ENCODE peak calls at places on chromosomes 4 and X, in six cellular contexts. U is SK-N-SH, O is breast epithelium, I is heart right ventricle, J is astrocyte, Q is Peyer's patch. Z is an unnamed sample. For H3K9me3, the result is how much of the 10 kb centered on the place peaks cover.

GRCh38 chr4:95232358-95233156 is 316.2 kb downstream of the UNC5C start:
- DNase-seq in U (no peak), O (no peak), I (no peak), J (no peak), Q (no peak), Z (no peak)

GRCh38 chr4:29309050-29309449 is 1411.1 kb upstream of the PCDH7 start:
- DNase-seq in U (no peak), O (no peak), I (no peak), J (peak), Q (no peak), Z (no peak)

GRCh38 chr4:159608434-159608833 is 505.6 kb downstream of the RAPGEF2 start:
- DNase-seq in U (no peak), O (no peak), I (no peak), J (peak), Q (no peak), Z (no peak)

GRCh38 chr4:56870927-56871326 is 36.8 kb upstream of the REST start:
- DNase-seq in U (peak), O (no peak), I (no peak), J (peak), Q (no peak), Z (no peak)

GRCh38 chr4:76562851-76563803 is 128.1 kb downstream of the SHROOM3 start:
- DNase-seq in U (no peak), O (no peak), I (no peak), J (peak), Q (no peak), Z (no peak)

GRCh38 chrX:44871114-44871645 is 1.8 kb upstream of the KDM6A start:
- DNase-seq in U (no peak), O (no peak), I (peak), J (no peak), Q (no peak), Z (no peak)

GRCh38 chrX:150899191-150899757 is 806 bp upstream of the CD99L2 start:
- DNase-seq in U (peak), O (peak), I (peak), J (peak), Q (peak), Z (no peak)

GRCh38 chr4:172485007-172485406 is 671.8 kb downstream of the GALNTL6 start:
- DNase-seq in U (no peak), O (no peak), I (no peak), J (no peak), Q (no peak), Z (no peak)

GRCh38 chr4:108828620-108829019 is 65.8 kb upstream of the ETNPPL start:
- DNase-seq in U (no peak), O (no peak), I (no peak), J (no peak), Q (no peak), Z (no peak)

GRCh38 chr4:21806991-21807390 is 141.6 kb downstream of the KCNIP4 start:
- DNase-seq in U (no peak), O (no peak), I (no peak), J (no peak), Q (no peak), Z (no peak)

GRCh38 chrX:1162119-1162916 is 50.1 kb downstream of the CRLF2 start:
- DNase-seq in U (no peak), O (no peak), I (no peak), J (no peak), Q (no peak), Z (no peak)

GRCh38 chr4:110515676-110516075 is 39.7 kb downstream of the ENPEP start:
- DNase-seq in U (no peak), O (no peak), I (no peak), J (no peak), Q (no peak), Z (no peak)

GRCh38 chrX:3598046-3598605 is 115.3 kb downstream of the PRKX start:
- DNase-seq in U (no peak), O (no peak), I (no peak), J (no peak), Q (no peak), Z (no peak)

GRCh38 chr4:98626350-98626749 is 32.1 kb downstream of the TSPAN5 start:
- DNase-seq in U (no peak), O (no peak), I (peak), J (peak), Q (no peak), Z (no peak)

GRCh38 chr4:3462321-3462789 is 751 bp upstream of the DOK7 start:
- DNase-seq in U (no peak), O (no peak), I (no peak), J (no peak), Q (no peak), Z (no peak)

GRCh38 chr4:5037553-5038551 is 13.4 kb upstream of the STK32B start:
- DNase-seq in U (no peak), O (no peak), I (no peak), J (peak), Q (peak), Z (no peak)

GRCh38 chr4:73707918-73708577 is 32.3 kb upstream of the CXCL8 start:
- DNase-seq in U (no peak), O (no peak), I (peak), J (peak), Q (peak), Z (no peak)

GRCh38 chrX:39953879-39954278 is 143.9 kb downstream of the BCOR start:
- DNase-seq in U (no peak), O (peak), I (peak), J (peak), Q (peak), Z (no peak)

GRCh38 chrX:276588-277171 is 4.5 kb upstream of the PLCXD1 start:
- DNase-seq in U (peak), O (peak), I (no peak), J (peak), Q (peak), Z (no peak)

GRCh38 chr4:122603156-122603574 is 17.7 kb downstream of the IL21 start:
- DNase-seq in U (no peak), O (no peak), I (no peak), J (no peak), Q (no peak), Z (no peak)

DNA sequence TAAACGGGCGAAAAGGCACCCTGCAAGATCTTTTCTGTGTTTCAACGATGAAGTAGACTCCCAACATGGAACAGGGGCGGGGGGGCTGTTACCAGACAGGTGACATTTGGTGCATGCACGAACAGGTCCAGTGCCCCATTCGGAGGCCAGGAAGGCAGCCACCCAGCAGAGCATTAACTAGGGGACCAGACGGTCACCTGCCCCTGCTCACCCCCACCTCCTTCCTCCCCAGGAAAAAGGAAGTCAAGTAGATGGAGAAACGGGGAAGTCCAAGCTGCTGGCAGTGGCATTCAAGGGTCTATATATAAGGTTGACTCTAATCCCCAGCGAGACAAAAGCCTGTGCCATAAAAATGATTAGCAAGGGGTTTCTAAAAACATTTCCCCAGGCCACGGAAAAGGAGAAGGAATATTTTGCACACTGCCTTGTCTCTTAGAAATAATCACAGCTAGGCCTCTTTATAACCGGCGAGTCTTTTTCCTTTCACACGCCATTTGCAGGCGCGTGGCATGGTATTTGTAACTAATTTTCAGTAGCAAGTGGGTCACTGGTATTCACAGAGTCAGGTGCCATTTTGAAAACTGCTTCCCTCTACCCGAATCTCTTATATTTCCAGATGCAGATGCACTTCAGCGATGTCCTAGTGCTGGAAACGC is 1.2 kb upstream of the TMSB4X start:
- DNase-seq in U (no peak), O (no peak), I (peak), J (no peak), Q (peak), Z (no peak)
- H3K4me3 ChIP-seq in U (peak), O (peak), I (peak), J (no peak), Q (peak), Z (peak)

GRCh38 chr4:2340272-2341061 is 78.0 kb downstream of the ZFYVE28 start:
- DNase-seq in U (no peak), O (peak), I (no peak), J (no peak), Q (no peak), Z (no peak)
- H3K9me3 ChIP-seq in U (under half), O (under half), I (under half), J (under half), Q (under half), Z (under half)

GRCh38 chrX:119757646-119757978 is 776 bp upstream of the SOWAHD start:
- DNase-seq in U (no peak), O (no peak), I (no peak), J (no peak), Q (no peak), Z (no peak)
- H3K4me3 ChIP-seq in U (no peak), O (peak), I (peak), J (no peak), Q (peak), Z (peak)

DNA sequence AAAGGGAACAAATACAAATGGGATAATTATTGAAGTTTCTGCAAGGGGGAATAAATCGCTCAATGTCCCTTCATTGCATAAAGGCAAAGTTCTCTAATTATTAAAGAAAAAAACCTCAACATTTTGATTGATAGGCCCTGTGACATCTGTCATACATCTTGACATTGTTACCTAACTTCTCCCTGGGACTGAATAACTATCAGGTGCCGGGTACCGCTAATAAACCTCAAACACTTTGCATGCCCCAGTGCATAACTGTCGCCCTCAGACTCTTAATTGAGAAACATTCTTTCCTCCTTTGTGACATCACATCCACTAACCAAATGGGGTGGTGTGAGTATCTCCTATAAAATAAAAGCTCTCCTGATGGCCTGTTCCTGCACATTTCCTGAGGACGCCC is at the start of gene ADAM29:
- DNase-seq in U (no peak), O (no peak), I (no peak), J (no peak), Q (no peak), Z (no peak)
- H3K9me3 ChIP-seq in U (under half), O (under half), I (under half), J (under half), Q (under half), Z (under half)

GRCh38 chr4:26406346-26406975 is 83.8 kb downstream of the CCKAR start:
- DNase-seq in U (no peak), O (no peak), I (no peak), J (no peak), Q (no peak), Z (no peak)
- H3K4me3 ChIP-seq in U (no peak), O (no peak), I (no peak), J (no peak), Q (no peak), Z (no peak)

DNA sequence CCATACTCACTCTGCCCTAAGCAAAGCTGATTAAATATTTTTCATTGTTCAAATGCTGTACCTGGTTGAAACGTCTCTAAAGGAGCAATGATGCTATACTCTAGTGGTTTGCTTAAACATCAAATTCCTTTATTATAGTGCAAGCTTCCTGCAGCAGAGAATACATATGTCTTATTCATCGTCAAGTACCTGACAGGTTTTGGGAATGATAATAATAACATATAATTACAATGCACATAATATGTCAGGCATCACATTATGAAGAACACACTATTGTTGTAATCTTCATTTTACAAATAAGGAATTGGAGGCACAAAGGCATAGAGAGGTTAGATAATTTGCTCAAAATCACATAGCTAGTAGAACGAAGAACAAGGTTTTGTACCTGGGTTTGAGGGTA is 151.6 kb downstream of the GRIA2 start:
- DNase-seq in U (no peak), O (no peak), I (no peak), J (no peak), Q (no peak), Z (no peak)
- H3K9me3 ChIP-seq in U (under half), O (under half), I (under half), J (under half), Q (under half), Z (under half)

GRCh38 chr4:165332502-165332901 is 5.0 kb downstream of the MSMO1 start:
- DNase-seq in U (no peak), O (no peak), I (no peak), J (no peak), Q (no peak), Z (no peak)
- H3K4me3 ChIP-seq in U (no peak), O (no peak), I (no peak), J (peak), Q (no peak), Z (no peak)

DNA sequence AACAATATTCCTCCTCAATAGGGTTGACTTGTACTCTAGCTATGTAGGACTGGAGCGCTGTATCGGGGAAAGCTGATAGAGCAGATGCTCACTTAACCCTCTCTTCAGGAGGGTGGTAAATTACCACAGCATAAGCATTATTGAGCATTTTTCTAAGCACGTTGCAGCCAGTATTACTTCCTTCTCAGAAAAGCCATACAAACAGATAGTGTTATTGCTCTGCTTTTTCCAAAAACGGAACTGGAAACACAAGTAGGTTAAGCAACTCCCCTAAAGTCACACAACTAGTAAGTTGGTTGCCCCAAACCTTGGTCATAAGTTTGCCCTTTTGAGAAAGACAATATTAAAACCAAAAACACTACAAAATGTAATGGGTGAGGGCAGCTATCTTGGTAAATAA is 73.8 kb downstream of the REELD1 start:
- DNase-seq in U (no peak), O (no peak), I (no peak), J (no peak), Q (no peak), Z (no peak)
- H3K9me3 ChIP-seq in U (under half), O (under half), I (under half), J (under half), Q (under half), Z (under half)

GRCh38 chr4:153987291-153987690 is 198.4 kb upstream of the SFRP2 start:
- DNase-seq in U (no peak), O (no peak), I (no peak), J (peak), Q (no peak), Z (no peak)
- H3K4me3 ChIP-seq in U (no peak), O (no peak), I (no peak), J (no peak), Q (no peak), Z (no peak)

DNA sequence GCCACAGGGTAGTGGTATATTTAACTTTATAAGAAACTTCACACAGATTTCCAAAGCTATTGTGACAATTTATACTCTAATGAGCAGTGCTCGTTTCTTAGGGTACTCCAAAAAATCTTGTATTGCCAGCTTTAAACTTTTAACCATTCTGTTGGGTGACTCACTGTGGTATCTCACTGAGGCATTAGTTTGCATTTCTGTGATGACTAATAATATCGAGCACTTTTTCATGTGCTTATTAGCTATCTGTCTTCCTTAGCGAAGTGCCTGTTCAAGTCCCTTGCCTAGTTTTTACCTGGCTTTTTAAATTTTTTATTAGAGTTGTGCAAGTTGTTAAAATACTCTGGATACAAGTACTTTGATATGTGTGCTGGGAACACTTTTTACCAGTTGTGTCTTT is 5.5 kb downstream of the PNMA3 start:
- DNase-seq in U (no peak), O (no peak), I (no peak), J (peak), Q (no peak), Z (no peak)
- H3K9me3 ChIP-seq in U (under half), O (under half), I (under half), J (under half), Q (under half), Z (under half)